ENCODE peak calls at places on chromosomes 1 and 21, in ten cellular contexts. G, K, I, D, A, P, C, Y, E and W are unnamed samples.

GRCh38 chr1:200257235-200257634 is 152.6 kb downstream of the ZNF281 start:
- DNase-seq in K (no peak), I (no peak), Y (no peak), E (no peak), A (no peak), C (no peak), D (no peak), P (no peak), G (peak; percentile 59), W (no peak)

GRCh38 chr21:23384679-23385078 is 2222.6 kb downstream of the MRPL39 start:
- DNase-seq in G (peak; percentile 74), P (no peak), I (no peak), D (no peak), Y (no peak), A (no peak), K (no peak), C (no peak), E (no peak), W (no peak)

GRCh38 chr1:85460555-85461088 is 4.3 kb downstream of the DDAH1 start:
- DNase-seq in D (no peak), Y (peak; percentile 71), C (no peak), K (no peak), E (no peak), P (no peak), I (peak; percentile 70), G (no peak), A (peak; percentile 20), W (peak; percentile 88)

GRCh38 chr1:67582625-67583461 is 102.2 kb upstream of the GADD45A start:
- DNase-seq in Y (peak; percentile 88), G (no peak), E (no peak), A (no peak), P (no peak), D (no peak), C (no peak), K (no peak), I (no peak), W (no peak)

GRCh38 chr1:154166207-154166606 is 11.3 kb upstream of the NUP210L start:
- DNase-seq in C (no peak), I (no peak), D (no peak), E (no peak), P (no peak), K (no peak), G (no peak), A (no peak), Y (no peak), W (no peak)

GRCh38 chr1:207361910-207362309 is 40.4 kb downstream of the CD55 start:
- DNase-seq in A (no peak), C (no peak), K (no peak), Y (no peak), I (no peak), E (no peak), P (no peak), D (no peak), G (no peak), W (no peak)

GRCh38 chr1:43711049-43711448 is 3.7 kb downstream of the ST3GAL3 start:
- DNase-seq in G (no peak), C (peak; percentile 91), P (peak; percentile 80), A (no peak), D (no peak), K (no peak), E (no peak), I (no peak), Y (no peak), W (no peak)

GRCh38 chr1:1137256-1138045 is 21.6 kb upstream of the C1orf159 start:
- DNase-seq in C (no peak), G (no peak), E (no peak), Y (no peak), D (no peak), P (no peak), I (peak; percentile 80), K (no peak), A (no peak), W (no peak)

GRCh38 chr1:229022595-229023350 is 248.1 kb upstream of the RAB4A start:
- DNase-seq in P (no peak), E (no peak), C (no peak), I (no peak), A (no peak), Y (no peak), G (no peak), K (no peak), D (peak; percentile 89), W (no peak)

GRCh38 chr1:203522237-203522636 is 28.3 kb downstream of the OPTC start:
- DNase-seq in Y (no peak), G (no peak), P (no peak), I (no peak), D (no peak), C (no peak), E (no peak), K (no peak), A (no peak), W (no peak)

GRCh38 chr1:200561856-200562214 is 58.7 kb downstream of the KIF14 start:
- DNase-seq in D (no peak), A (no peak), I (no peak), C (no peak), K (no peak), P (no peak), G (peak; percentile 31), Y (no peak), E (no peak), W (no peak)

GRCh38 chr1:38243106-38243505 is 196.5 kb upstream of the POU3F1 start:
- DNase-seq in G (peak; percentile 51), E (no peak), C (peak; percentile 32), P (no peak), I (peak; percentile 69), A (peak; percentile 18), K (no peak), D (no peak), Y (no peak), W (no peak)

GRCh38 chr1:16242556-16243407 is 5.8 kb upstream of the CPLANE2 start:
- DNase-seq in P (no peak), C (no peak), G (no peak), I (peak; percentile 7), Y (no peak), D (no peak), K (no peak), A (no peak), E (no peak), W (no peak)

GRCh38 chr1:213292653-213293052 is 241.6 kb downstream of the RPS6KC1 start:
- DNase-seq in D (no peak), Y (no peak), A (no peak), C (no peak), K (no peak), E (no peak), I (no peak), G (no peak), P (no peak), W (no peak)

GRCh38 chr1:50333595-50333974 is 89.7 kb downstream of the DMRTA2 start:
- DNase-seq in A (no peak), C (peak; percentile 36), P (peak; percentile 17), Y (no peak), D (peak; percentile 72), G (peak; percentile 78), I (peak; percentile 70), K (peak; percentile 78), E (peak; percentile 24), W (peak; percentile 52)

GRCh38 chr1:30745156-30745833 is 12.3 kb downstream of the LAPTM5 start:
- DNase-seq in E (no peak), P (no peak), K (no peak), C (no peak), Y (no peak), G (no peak), I (no peak), A (no peak), D (no peak), W (no peak)

GRCh38 chr1:30744060-30744756 is 13.4 kb downstream of the LAPTM5 start:
- DNase-seq in G (no peak), D (no peak), K (no peak), P (peak; percentile 39), Y (no peak), I (no peak), A (no peak), C (peak; percentile 54), E (no peak), W (no peak)

GRCh38 chr1:30747028-30748008 is 10.3 kb downstream of the LAPTM5 start:
- DNase-seq in D (no peak), C (no peak), P (no peak), G (no peak), K (no peak), E (no peak), I (no peak), A (no peak), Y (no peak), W (no peak)

GRCh38 chr1:30746212-30747027 is 11.2 kb downstream of the LAPTM5 start:
- DNase-seq in K (no peak), A (no peak), P (no peak), G (no peak), E (no peak), Y (no peak), C (no peak), I (no peak), D (no peak), W (peak; percentile 33)

GRCh38 chr1:30745834-30746208 is 11.8 kb downstream of the LAPTM5 start:
- DNase-seq in K (no peak), P (no peak), E (no peak), A (no peak), G (no peak), C (no peak), D (no peak), Y (no peak), I (no peak), W (no peak)
- H3K27ac ChIP-seq in K (no peak overlapping the region), P (no peak overlapping the region), E (peak overlapping the region; percentile 10), A (peak overlapping the region; percentile 30), G (no peak overlapping the region), C (no peak overlapping the region), D (no peak overlapping the region), Y (no peak overlapping the region), I (peak overlapping the region; percentile 40), W (peak overlapping the region; percentile 11)

DNA sequence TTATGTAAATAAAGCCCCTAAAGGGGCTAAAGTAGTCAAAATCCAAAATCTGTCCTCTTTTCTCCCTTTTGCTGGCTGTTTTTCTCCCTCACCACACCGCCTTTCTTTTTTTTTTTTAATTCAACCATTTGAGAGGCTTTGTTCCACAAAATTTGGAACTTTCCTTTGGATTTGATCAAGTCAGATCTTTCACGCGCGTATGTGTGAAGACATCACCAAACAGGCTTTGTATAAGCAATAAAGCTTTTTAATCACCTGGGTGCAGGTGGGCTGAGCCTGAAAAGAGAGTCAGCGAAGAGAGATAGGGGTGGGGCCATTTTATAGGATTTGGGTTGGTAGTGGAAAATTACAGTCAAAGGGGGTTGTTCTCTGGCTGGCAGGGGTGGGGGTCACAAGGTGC is 5.3 kb upstream of the HPDL start:
- DNase-seq in G (peak; percentile 57), K (no peak), A (no peak), E (no peak), P (no peak), I (no peak), C (no peak), Y (no peak), D (no peak), W (no peak)
- H3K4me3 ChIP-seq in G (peak overlapping the region; percentile 9), K (no peak overlapping the region), A (no peak overlapping the region), E (no peak overlapping the region), P (no peak overlapping the region), I (no peak overlapping the region), C (no peak overlapping the region), Y (no peak overlapping the region), D (no peak overlapping the region), W (no peak overlapping the region)

GRCh38 chr1:188735567-188735966 is 1742.1 kb downstream of the BRINP3 start:
- DNase-seq in P (no peak), G (peak; percentile 42), A (no peak), C (no peak), K (no peak), I (no peak), D (no peak), Y (no peak), E (no peak), W (no peak)
- TF ChIP-seq CTCF in P (no peak), G (peak; percentile 28), A (no peak), C (no peak), K (no peak), I (no peak), D (no peak), Y (no peak), E (no peak), W (no peak)

GRCh38 chr1:81679972-81680371 is 120.8 kb upstream of the ADGRL2 start:
- DNase-seq in D (peak; percentile 89), A (no peak), I (no peak), K (peak; percentile 34), E (no peak), Y (peak; percentile 43), G (peak; percentile 4), C (no peak), P (peak; percentile 61), W (no peak)
- H3K27ac ChIP-seq in D (no peak overlapping the region), A (peak overlapping the region; percentile 11), I (no peak overlapping the region), K (no peak overlapping the region), E (no peak overlapping the region), Y (peak overlapping the region; percentile 98), G (no peak overlapping the region), C (no peak overlapping the region), P (no peak overlapping the region), W (no peak overlapping the region)